ENCODE peak calls at places on chromosomes 16 and 17, in six cellular contexts. Y is AG04449, O is uterus, H is fibroblast of mammary gland, Z is thoracic aorta, S is sigmoid colon. R is an unnamed sample.
A peak's percentile ranks its signal among the peaks of the same experiment; 100 is the strongest.

GRCh38 chr17:78131172-78132085 is 858 bp downstream of the TMC8 start:
- DNase-seq in Y (no peak), O (no peak), H (no peak), Z (no peak), S (no peak), R (no peak)

GRCh38 chr16:71927383-71927782 is 32.1 kb downstream of the IST1 start:
- DNase-seq in Y (peak; percentile 63), O (peak; percentile 52), H (peak; percentile 90), Z (peak; percentile 33), S (peak; percentile 86), R (peak; percentile 95)

GRCh38 chr17:37770631-37771518 is 26.0 kb upstream of the HNF1B start:
- DNase-seq in Y (no peak), O (no peak), H (peak; percentile 56), Z (no peak), S (no peak), R (peak; percentile 76)

GRCh38 chr16:56689171-56689570 is 6.9 kb downstream of the MT1X start:
- DNase-seq in Y (no peak), O (no peak), H (peak; percentile 17), Z (no peak), S (no peak), R (peak; percentile 6)

GRCh38 chr17:61574542-61575351 is 16.3 kb downstream of the NACA2 start:
- DNase-seq in Y (no peak), O (no peak), H (peak; percentile 47), Z (no peak), S (no peak), R (peak; percentile 30)

GRCh38 chr17:49101054-49101534 is 31.5 kb upstream of the B4GALNT2 start:
- DNase-seq in Y (no peak), O (no peak), H (no peak), Z (no peak), S (no peak), R (peak; percentile 39)

GRCh38 chr17:79830763-79831366 is 8.4 kb downstream of the CBX4 start:
- DNase-seq in Y (no peak), O (no peak), H (no peak), Z (no peak), S (no peak), R (no peak)

GRCh38 chr16:34050787-34051320 is 591.4 kb downstream of the TP53TG3F start:
- DNase-seq in Y (no peak), O (no peak), H (no peak), Z (no peak), S (peak; percentile 53), R (no peak)

DNA sequence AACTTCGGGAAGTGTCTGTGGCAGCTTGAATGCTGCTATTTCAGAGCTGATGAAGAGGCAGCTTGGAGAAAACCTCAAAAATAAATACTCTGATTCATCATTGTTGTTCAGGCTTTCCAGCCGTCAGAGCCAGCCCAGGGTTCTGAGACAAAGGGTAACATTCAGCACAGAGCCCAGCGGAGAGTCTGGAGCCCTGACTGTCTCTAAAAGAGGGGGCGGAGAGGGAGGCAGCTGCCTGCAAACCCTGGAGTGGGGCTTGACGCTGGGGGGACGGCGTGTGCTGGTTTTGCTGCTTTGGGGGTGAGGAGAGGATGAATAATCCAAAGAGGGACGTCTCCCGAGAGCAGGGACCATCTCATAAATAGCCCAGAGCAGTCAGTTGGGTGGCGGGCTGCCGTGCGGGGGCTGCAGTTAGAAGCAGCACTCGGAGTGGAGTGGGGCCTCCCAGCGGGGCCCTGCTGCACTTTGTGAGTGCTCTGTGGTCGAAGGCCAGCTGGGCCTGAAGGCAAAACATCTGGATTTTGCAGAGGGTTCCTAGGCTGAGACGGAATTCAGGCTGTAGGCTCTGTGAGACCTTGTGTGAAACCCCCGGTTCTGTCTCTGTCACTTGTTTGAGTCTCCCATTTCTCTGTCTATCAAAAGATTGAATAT is 237.8 kb downstream of the PRKCA start:
- DNase-seq in Y (no peak), O (peak; percentile 63), H (peak; percentile 95), Z (no peak), S (peak; percentile 80), R (peak; percentile 82)
- H3K4me3 ChIP-seq in Y (peak overlapping the region; percentile 13), O (peak overlapping the region; percentile 6), H (peak overlapping the region; percentile 9), Z (no peak overlapping the region), S (peak overlapping the region; percentile 6), R (peak overlapping the region; percentile 8)

GRCh38 chr16:65895486-65895885 is 471.0 kb upstream of the CDH5 start:
- DNase-seq in Y (no peak), O (no peak), H (no peak), Z (no peak), S (no peak), R (no peak)
- TF ChIP-seq CTCF in Y (no peak), O (no peak), H (no peak), Z (no peak), S (no peak), R (no peak)

DNA sequence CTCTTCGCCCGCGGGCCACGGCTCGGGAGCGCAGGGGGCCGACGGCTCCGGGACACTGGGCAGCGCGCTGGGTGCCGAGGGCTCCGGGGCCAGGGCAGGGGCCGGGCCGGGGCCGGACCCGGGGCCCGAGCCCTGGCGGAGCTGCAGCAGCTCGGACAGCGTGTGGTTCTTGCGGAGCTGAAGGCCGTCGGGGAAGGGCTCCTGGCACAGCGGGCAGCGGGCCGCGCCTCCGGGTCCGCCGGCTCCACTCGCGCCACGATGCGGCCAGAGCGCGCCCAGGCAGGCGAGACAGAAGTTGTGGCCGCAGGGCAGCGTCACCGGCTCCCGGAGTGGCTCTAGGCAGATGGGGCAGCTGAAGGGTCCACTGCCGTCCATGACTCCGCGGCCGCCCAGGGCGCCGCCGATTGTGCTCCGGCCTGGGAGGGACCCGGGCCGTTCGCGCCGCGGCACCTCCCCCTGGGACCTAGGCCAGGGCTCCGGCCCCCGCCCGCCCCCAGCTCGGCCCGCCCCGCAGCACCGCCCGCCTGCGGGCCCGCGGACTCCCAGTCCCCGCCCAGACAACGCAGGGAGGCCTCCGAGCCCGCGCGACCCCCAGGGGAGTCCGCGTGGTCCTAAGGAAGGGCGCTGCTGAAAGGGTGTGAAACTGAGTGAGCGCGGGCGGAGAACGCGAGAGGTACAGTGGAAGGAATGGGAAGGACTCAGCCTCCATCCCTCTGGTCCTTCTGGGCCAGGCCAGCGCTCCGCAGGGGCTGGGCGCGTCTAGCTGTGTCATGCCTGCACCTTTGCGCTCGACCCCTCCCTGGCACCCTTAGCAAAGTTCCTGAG is at the start of gene TRIM47:
- DNase-seq in Y (no peak), O (peak; percentile 85), H (peak; percentile 46), Z (no peak), S (peak; percentile 91), R (peak; percentile 88)
- H3K4me3 ChIP-seq in Y (peak within 1 kb of the TSS; percentile 57), O (peak within 1 kb of the TSS; percentile 54), H (peak within 1 kb of the TSS; percentile 61), Z (peak within 1 kb of the TSS; percentile 78), S (peak within 1 kb of the TSS; percentile 62), R (peak within 1 kb of the TSS; percentile 73)

GRCh38 chr17:6651483-6652452 is at the start of the genes C17orf100 and MED31:
- DNase-seq in Y (no peak), O (peak; percentile 96), H (peak; percentile 87), Z (peak; percentile 81), S (peak; percentile 97), R (peak; percentile 93)

GRCh38 chr17:6643460-6644125 is 2.7 kb downstream of the TXNDC17 start:
- DNase-seq in Y (no peak), O (no peak), H (peak; percentile 79), Z (no peak), S (no peak), R (no peak)

GRCh38 chr17:6642592-6642991 is 1.7 kb downstream of the TXNDC17 start:
- DNase-seq in Y (no peak), O (no peak), H (peak; percentile 28), Z (no peak), S (no peak), R (no peak)

GRCh38 chr17:6648181-6648580 is 3.2 kb downstream of the MED31 start:
- DNase-seq in Y (no peak), O (no peak), H (peak; percentile 24), Z (no peak), S (no peak), R (peak; percentile 11)
- TF ChIP-seq CTCF in Y (peak; percentile 8), O (no peak), H (peak; percentile 26), Z (no peak), S (no peak), R (peak; percentile 15)

DNA sequence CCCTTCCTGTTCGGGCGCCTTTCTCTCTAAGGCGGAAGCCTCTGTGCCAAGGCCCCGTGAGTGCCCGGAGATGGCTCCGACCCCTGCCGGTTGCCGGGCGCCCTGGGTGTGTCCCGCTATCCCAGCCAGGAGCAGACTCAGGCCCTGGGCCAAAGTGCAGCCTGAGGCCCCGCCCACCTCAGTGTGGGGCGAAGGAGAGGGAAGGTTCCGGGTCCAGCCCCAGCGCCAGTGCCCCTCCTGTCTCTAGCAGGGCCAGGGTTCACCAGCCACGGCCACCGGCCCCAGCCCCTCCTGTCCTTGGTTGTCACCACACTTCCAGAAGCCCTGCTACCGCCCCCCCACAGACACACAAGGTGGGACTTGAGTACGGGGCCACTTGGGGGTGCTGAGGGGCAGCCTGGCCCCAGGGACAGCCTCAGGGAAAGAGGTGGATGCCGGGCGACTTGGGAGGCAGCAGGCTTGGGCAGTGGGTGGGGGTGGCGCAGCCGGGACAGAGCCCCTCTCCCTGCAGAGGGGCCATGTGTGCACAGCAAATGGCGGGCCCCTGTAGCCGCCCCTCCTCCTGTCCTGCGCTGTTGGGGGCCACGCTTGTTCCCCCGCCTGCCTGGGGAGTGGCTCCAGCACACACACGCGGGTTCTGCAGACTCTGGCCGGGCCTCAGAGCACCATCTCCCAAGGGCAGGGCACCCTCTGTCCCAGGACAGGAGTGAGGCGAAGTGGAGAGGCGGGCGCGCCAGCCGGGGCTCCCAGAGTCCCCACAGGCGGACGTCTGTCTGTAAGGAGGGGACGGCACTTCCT is 6.0 kb downstream of the C1QTNF8 start:
- DNase-seq in Y (no peak), O (peak; percentile 42), H (no peak), Z (peak; percentile 29), S (no peak), R (no peak)
- H3K4me3 ChIP-seq in Y (no peak overlapping the region), O (no peak overlapping the region), H (no peak overlapping the region), Z (peak overlapping the region; percentile 70), S (peak overlapping the region; percentile 13), R (no peak overlapping the region)